ENCODE peak calls at places on chromosomes 5 and 9, in seven cellular contexts. W is right cardiac atrium; O is activated CD4-positive, CD25-positive, alpha-beta regulatory T cell treated with anti-CD3 and anti-CD28 coated beads, Interleukin-2, amount 50 U/mL, for 24 hours; X is activated CD8-positive, alpha-beta T cell treated with anti-CD3 and anti-CD28 coated beads for 36 hours; A is HepG2; F is Panc1; P is naive B cell. B is an unnamed sample.

GRCh38 chr5:132663771-132664695 is 6.1 kb downstream of the IL13 start:
- ATAC-seq in O (no peak), P (no peak), W (no peak), X (peak; percentile 22), A (no peak), F (no peak), B (peak; percentile 42)

GRCh38 chr5:167592114-167592513 is 699.3 kb upstream of the WWC1 start:
- ATAC-seq in X (no peak), A (no peak), P (no peak), F (no peak), W (no peak), O (no peak), B (no peak)

GRCh38 chr5:55680353-55680752 is 31.8 kb downstream of the SLC38A9 start:
- ATAC-seq in O (no peak), F (no peak), A (no peak), X (no peak), W (peak; percentile 66), P (no peak), B (no peak)

GRCh38 chr5:114940709-114941108 is 229.0 kb downstream of the TRIM36 start:
- ATAC-seq in A (no peak), W (no peak), O (no peak), P (no peak), X (no peak), F (no peak), B (no peak)

GRCh38 chr9:111812337-111812736 is 17.6 kb upstream of the SHOC1 start:
- ATAC-seq in W (no peak), A (no peak), X (no peak), O (no peak), P (no peak), F (no peak), B (no peak)

GRCh38 chr5:172441262-172441751 is 13.0 kb downstream of the SH3PXD2B start:
- ATAC-seq in X (no peak), A (no peak), P (no peak), O (no peak), W (peak; percentile 40), F (no peak), B (no peak)

GRCh38 chr9:130768265-130768664 is 66.8 kb upstream of the ABL1 start:
- ATAC-seq in F (no peak), W (peak; percentile 43), X (no peak), A (peak; percentile 95), O (no peak), P (no peak), B (no peak)

GRCh38 chr9:130030821-130031481 is 12.0 kb downstream of the FNBP1 start:
- ATAC-seq in P (peak; percentile 83), F (peak; percentile 52), O (peak; percentile 28), W (no peak), A (peak; percentile 24), X (peak; percentile 34), B (peak; percentile 44)

GRCh38 chr5:138523406-138523805 is 19.6 kb downstream of the ETF1 start:
- ATAC-seq in A (no peak), X (no peak), F (no peak), O (no peak), W (no peak), P (no peak), B (no peak)

GRCh38 chr5:175535781-175536180 is 57.4 kb downstream of the SFXN1 start:
- ATAC-seq in W (no peak), A (no peak), F (no peak), O (no peak), X (no peak), P (no peak), B (no peak)

GRCh38 chr5:128271859-128272446 is 188.4 kb downstream of the SLC12A2 start:
- ATAC-seq in O (no peak), P (no peak), X (no peak), A (no peak), W (peak; percentile 93), F (no peak), B (no peak)

GRCh38 chr5:2272755-2273154 is 390.0 kb upstream of the IRX4 start:
- ATAC-seq in P (no peak), O (no peak), F (no peak), X (no peak), W (no peak), A (no peak), B (no peak)

GRCh38 chr9:127473932-127474331 is 22.6 kb downstream of the LRSAM1 start:
- ATAC-seq in W (peak; percentile 62), A (no peak), O (no peak), X (no peak), F (no peak), P (no peak), B (no peak)

GRCh38 chr9:112755675-112756074 is 5.1 kb downstream of the SNX30 start:
- ATAC-seq in P (no peak), A (no peak), O (no peak), X (no peak), W (peak; percentile 45), F (no peak), B (no peak)

GRCh38 chr9:114004221-114004716 is 73.8 kb downstream of the AMBP start:
- ATAC-seq in O (no peak), A (no peak), F (no peak), X (no peak), W (peak; percentile 90), P (no peak), B (no peak)